ENCODE peak calls at places on chromosome 10, in four cellular contexts. F is colonic mucosa, A is WERI-Rb-1, I is cardiac muscle cell. U is an unnamed sample. For H3K27me3, the result is how much of the 10 kb centered on the place peaks cover.

GRCh38 chr10:66637273-66638036 is 288.4 kb upstream of the LRRTM3 start:
- DNase-seq in F (no peak), A (no peak), I (no peak), U (no peak)

GRCh38 chr10:95466450-95466849 is 94.7 kb downstream of the SORBS1 start:
- DNase-seq in F (no peak), A (no peak), I (no peak), U (no peak)

GRCh38 chr10:22753786-22754185 is 39.4 kb upstream of the PIP4K2A start:
- DNase-seq in F (no peak), A (no peak), I (no peak), U (no peak)

GRCh38 chr10:98886686-98887085 is 349.0 kb downstream of the HPSE2 start:
- DNase-seq in F (no peak), A (no peak), I (peak), U (no peak)

GRCh38 chr10:19488592-19489280 is 327.5 kb upstream of the PLXDC2 start:
- DNase-seq in F (no peak), A (no peak), I (peak), U (no peak)

GRCh38 chr10:77586719-77587423 is 50.7 kb downstream of the KCNMA1 start:
- DNase-seq in F (peak), A (no peak), I (peak), U (no peak)

GRCh38 chr10:102452672-102453340 is 1.5 kb upstream of the C10orf95 start:
- DNase-seq in F (no peak), A (peak), I (peak), U (peak)

GRCh38 chr10:109922976-109923921 is at the start of gene XPNPEP1:
- DNase-seq in F (peak), A (peak), I (peak), U (no peak)

GRCh38 chr10:114703377-114704125 is 45.5 kb upstream of the ABLIM1 start:
- DNase-seq in F (no peak), A (peak), I (peak), U (no peak)

GRCh38 chr10:112827951-112828350 is 122.1 kb upstream of the TCF7L2 start:
- DNase-seq in F (no peak), A (no peak), I (no peak), U (no peak)

GRCh38 chr10:24035761-24036160 is 173.2 kb upstream of the KIAA1217 start:
- DNase-seq in F (no peak), A (no peak), I (no peak), U (no peak)

DNA sequence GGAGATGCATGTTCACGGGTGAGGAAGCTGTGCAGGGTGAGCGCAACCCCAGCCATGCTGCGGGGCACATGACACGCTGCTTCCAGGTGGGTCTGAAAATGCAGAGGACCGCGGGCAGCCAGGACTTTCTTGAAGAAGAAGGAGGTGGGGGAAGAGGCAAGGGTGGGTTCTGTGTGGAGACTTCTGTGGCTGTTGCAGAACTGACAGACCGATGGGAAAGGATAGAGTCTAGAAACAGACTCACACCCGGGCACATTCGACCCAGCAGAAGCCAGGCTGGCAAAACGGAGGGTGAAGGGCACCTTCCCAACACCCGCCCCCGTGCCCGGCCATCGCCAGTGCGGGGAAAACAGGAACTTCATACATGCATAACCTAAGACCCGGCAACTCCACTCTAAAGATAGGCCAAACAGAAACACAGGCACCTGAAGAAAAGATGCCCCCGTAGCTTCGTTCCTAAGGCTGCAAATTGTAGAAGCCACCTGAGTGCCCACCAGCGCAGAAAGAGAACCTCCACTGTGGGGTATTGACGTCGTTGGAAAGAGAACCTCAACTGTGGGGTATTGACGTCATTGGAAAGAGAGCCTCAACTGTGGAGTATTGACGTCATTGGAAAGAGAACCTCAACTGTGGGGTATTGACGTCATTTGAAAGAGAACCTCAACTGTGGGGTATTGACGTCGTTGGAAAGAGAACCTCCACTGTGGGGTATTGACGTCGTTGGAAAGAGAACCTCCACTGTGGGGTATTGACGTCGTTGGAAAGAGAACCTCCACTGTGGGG is 4.8 kb upstream of the KNDC1 start:
- DNase-seq in F (no peak), A (no peak), I (no peak), U (no peak)
- H3K27me3 ChIP-seq in F (under half), A (under half), I (under half), U (under half)

DNA sequence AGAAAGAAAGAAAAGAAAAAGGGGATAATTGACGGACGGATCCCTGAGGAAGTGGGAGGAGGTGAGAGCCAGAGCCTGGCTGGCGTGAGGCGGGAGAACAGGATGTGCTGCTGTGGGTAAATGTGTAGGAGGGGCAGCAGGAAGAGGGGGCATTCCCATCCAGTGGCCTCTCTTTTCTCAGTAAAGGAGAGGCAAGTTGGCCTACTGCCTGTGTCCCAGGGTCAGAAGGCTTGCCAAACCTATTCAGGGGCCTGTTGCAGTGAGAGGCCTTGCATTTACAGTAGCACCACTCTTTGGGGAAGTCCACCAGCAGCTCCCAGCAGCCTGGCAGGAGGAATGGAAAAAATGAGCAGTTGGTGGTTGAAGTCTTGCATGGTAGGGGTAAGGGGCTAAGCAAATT is 26.6 kb upstream of the ASCC1 start:
- DNase-seq in F (no peak), A (no peak), I (peak), U (no peak)
- H3K27ac ChIP-seq in F (peak), A (no peak), I (no peak), U (no peak)

DNA sequence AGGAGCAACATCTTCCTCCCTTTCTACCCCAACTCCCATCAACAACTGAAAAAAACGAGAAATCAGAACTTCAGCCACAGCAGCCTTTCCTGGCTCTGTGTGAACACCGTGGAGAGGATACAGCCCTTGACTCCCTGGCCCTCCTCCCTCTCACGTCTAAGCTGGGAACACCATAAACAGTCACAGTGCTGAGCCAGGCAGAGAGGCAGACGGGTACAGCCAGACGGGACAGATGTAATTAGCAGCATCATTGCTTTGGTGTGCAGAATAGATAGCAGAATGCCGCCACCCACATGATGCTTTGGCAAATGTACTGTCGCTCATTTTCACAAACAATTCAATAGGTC is 63.5 kb downstream of the RGS10 start:
- DNase-seq in F (no peak), A (no peak), I (peak), U (no peak)
- H3K27me3 ChIP-seq in F (under half), A (under half), I (half or more), U (under half)

GRCh38 chr10:90319188-90319914 is 538.5 kb downstream of the HTR7 start:
- DNase-seq in F (no peak), A (no peak), I (peak), U (peak)
- H3K27ac ChIP-seq in F (no peak), A (no peak), I (no peak), U (no peak)

DNA sequence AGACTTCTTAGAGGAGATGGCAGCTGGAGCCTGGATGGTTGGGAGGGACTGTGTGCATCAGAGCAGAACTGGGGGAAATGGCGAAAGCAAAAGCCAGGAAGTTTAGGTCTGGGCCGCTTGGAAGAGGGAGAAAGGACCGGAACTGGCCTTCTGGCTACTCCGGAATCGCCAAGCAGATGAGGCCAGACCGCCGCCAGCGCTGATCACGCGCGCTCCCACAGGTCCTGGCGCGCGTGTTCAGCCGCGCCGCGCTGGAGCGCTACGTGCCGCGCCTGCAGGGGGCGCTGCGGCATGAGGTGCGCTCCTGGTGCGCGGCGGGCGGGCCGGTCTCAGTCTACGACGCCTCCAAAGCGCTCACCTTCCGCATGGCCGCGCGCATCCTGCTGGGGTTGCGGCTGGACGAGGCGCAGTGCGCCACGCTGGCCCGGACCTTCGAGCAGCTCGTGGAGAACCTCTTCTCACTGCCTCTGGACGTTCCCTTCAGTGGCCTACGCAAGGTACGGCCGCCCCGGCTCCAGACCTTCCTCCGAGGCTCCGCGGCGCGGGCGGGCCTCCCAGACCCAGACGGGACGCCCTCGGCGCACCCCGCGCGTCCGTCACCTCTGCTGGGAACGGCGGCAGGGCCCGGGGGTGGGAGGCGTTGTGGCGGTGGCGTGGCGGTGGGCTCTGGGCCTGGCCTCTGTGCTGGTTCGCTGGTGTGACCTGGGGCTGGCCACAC is 2.1 kb downstream of the CYP26C1 start:
- DNase-seq in F (peak), A (no peak), I (peak), U (no peak)
- H3K27me3 ChIP-seq in F (half or more), A (under half), I (half or more), U (under half)

DNA sequence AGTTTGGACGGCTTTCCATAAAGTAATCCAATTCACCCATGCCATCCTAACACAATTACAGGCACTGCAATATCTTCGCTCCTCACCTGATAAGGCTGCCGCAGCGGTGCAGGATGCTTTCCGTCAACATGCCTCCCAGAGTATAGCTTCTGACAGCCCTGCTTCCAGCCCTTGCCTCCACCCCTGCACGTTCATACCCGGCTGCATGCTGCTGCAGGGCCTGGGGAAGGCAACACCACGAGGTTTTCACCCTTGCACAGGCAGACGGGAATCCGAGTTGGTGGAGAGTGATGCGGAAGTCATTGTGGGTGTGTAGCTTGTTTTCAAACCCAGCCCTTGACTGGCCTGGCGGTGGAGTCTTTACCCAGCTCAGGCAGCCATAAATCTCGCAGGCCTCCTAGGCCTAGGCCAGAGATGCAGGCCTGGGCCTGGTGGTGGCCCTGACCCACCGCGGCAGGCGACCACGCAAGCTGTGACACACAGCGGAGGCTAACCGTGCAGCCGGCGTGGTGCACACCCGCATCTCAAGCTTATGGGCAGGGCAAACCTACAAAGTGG is 12.7 kb downstream of the EBF3 start:
- DNase-seq in F (no peak), A (no peak), I (peak), U (no peak)
- H3K27ac ChIP-seq in F (no peak), A (no peak), I (no peak), U (no peak)

DNA sequence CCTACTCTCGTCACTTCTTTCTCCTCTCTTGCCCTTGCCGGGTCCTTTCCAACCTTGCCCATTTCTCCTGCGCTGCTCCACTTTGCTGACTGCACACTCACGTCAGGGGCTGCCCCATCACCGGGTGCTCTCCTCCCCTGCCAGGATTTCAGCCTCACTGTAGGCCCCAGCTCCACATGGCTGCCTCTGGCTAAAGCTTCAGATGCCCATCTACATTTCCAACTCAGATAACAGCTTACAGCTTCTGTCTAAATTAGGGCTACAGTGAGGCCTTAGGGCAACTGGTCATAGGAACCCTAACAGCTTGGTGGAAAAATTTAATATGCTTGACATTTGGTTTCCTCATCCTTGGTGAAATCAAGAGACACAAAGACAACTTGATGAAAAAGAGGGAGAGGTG is 25.9 kb downstream of the C10orf120 start:
- DNase-seq in F (no peak), A (no peak), I (no peak), U (no peak)
- H3K27me3 ChIP-seq in F (under half), A (half or more), I (under half), U (under half)

DNA sequence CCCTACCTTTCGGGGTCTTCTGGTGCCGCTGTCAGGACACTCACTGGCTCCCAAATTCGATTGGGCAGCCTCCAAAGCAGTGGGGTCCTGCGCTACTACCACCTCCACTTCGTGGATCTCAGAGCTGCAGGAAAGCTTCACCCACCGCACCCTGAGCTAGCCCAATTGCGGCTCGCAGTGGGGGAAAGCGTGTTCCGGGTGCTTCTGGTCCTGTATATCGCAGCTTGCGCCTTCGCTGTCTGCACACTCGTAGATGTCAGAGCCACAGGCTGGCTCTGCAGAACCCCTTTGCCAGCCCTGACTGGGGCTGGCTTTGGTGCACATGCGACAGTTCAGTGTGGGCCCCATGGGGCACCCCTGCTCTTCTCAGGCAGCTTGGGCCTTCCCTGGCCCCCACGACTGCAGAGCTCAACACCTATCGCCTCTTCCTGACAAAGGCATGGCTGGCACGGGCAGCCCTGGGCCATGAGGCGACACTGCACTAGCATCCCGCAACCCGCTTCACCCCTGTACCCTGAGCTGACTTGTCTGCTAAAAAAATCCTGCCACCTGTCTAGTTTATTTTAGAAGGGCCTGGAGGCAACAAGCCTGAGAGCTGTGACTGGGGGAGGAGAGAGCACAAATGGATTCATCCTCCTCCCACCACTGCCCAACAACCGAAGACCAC is 78.7 kb upstream of the ABI1 start:
- DNase-seq in F (no peak), A (no peak), I (no peak), U (no peak)
- H3K27ac ChIP-seq in F (no peak), A (no peak), I (no peak), U (no peak)

DNA sequence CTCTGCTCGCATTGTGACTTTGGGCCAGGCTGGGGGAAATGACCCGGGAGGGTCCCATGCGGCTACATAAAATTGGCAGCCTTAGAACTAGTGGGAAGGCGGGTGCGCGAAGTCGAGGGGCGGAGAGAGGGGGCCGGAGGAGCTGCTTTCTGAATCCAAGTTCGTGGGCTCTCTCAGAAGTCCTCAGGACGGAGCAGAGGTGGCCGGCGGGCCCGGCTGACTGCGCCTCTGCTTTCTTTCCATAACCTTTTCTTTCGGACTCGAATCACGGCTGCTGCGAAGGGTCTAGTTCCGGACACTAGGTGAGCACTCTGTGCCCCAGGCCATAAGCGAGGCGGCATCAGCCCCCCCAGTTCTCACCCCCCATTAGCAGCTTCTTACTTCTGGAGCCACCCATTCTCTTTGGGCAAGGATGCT is at the start of gene KAZALD1:
- DNase-seq in F (peak), A (no peak), I (no peak), U (no peak)
- H3K27me3 ChIP-seq in F (under half), A (under half), I (under half), U (under half)

GRCh38 chr10:62638062-62638477 is 166.4 kb upstream of the ADO start:
- DNase-seq in F (no peak), A (no peak), I (peak), U (no peak)
- H3K27ac ChIP-seq in F (peak), A (no peak), I (peak), U (no peak)